ENCODE peak calls at places on chromosomes 12 and 14, in four cellular contexts. W is GM12865, K is tibial nerve, L is type B pancreatic cell. C is an unnamed sample.

GRCh38 chr12:130862161-130862560 is 9.7 kb upstream of the RAN start:
- DNase-seq in W (no peak), K (no peak), L (no peak), C (no peak)

GRCh38 chr14:51328089-51328941 is 88.3 kb downstream of the TMX1 start:
- DNase-seq in W (peak), K (no peak), L (no peak), C (no peak)

GRCh38 chr12:70247653-70248199 is 4.5 kb downstream of the CNOT2 start:
- DNase-seq in W (no peak), K (no peak), L (no peak), C (no peak)

GRCh38 chr12:71134405-71134804 is 23.4 kb downstream of the TSPAN8 start:
- DNase-seq in W (no peak), K (no peak), L (no peak), C (no peak)

GRCh38 chr14:99257122-99257672 is 14.8 kb downstream of the BCL11B start:
- DNase-seq in W (no peak), K (no peak), L (no peak), C (no peak)

GRCh38 chr12:68250454-68250853 is 3.0 kb downstream of the IL22 start:
- DNase-seq in W (no peak), K (no peak), L (no peak), C (no peak)

GRCh38 chr12:22684526-22685118 is 59.7 kb downstream of the ETNK1 start:
- DNase-seq in W (peak), K (no peak), L (no peak), C (no peak)

GRCh38 chr14:105422695-105423487 is 3.3 kb downstream of the MTA1 start:
- DNase-seq in W (no peak), K (no peak), L (no peak), C (no peak)

GRCh38 chr14:60102389-60102788 is 10.7 kb downstream of the PCNX4 start:
- DNase-seq in W (no peak), K (no peak), L (no peak), C (no peak)

GRCh38 chr12:123519151-123520001 is 14.1 kb downstream of the RILPL1 start:
- DNase-seq in W (no peak), K (no peak), L (no peak), C (no peak)

GRCh38 chr12:64806593-64806992 is 17.9 kb upstream of the TBC1D30 start:
- DNase-seq in W (no peak), K (no peak), L (no peak), C (no peak)

GRCh38 chr12:575129-575502 is 88.1 kb downstream of the NINJ2 start:
- DNase-seq in W (no peak), K (no peak), L (no peak), C (no peak)

GRCh38 chr14:91904483-91904882 is 37.1 kb upstream of the TC2N start:
- DNase-seq in W (no peak), K (no peak), L (no peak), C (no peak)

GRCh38 chr12:110073049-110073831 is 24.9 kb upstream of the C12orf76 start:
- DNase-seq in W (peak), K (peak), L (no peak), C (no peak)

GRCh38 chr12:51482808-51483532 is 58.3 kb downstream of the SLC4A8 start:
- DNase-seq in W (peak), K (no peak), L (no peak), C (no peak)

GRCh38 chr12:42204819-42205218 is 33.2 kb downstream of the YAF2 start:
- DNase-seq in W (no peak), K (no peak), L (no peak), C (no peak)

GRCh38 chr12:42763682-42764081 is 174.1 kb upstream of the PRICKLE1 start:
- DNase-seq in W (no peak), K (no peak), L (no peak), C (no peak)

GRCh38 chr14:105748204-105748578 is 221.8 kb downstream of the TMEM121 start:
- DNase-seq in W (no peak), K (no peak), L (no peak), C (peak)

GRCh38 chr12:122843472-122843871 is 8.2 kb downstream of the HIP1R start:
- DNase-seq in W (no peak), K (no peak), L (no peak), C (no peak)

GRCh38 chr14:103624860-103625259 is 4.2 kb upstream of the KLC1 start:
- DNase-seq in W (peak), K (peak), L (no peak), C (no peak)

GRCh38 chr12:214005-214736 is at the start of gene SLC6A12:
- DNase-seq in W (no peak), K (no peak), L (no peak), C (no peak)

GRCh38 chr12:25864287-25864686 is 94.2 kb upstream of the RASSF8 start:
- DNase-seq in W (no peak), K (no peak), L (no peak), C (no peak)

GRCh38 chr14:26598081-26598671 is 343 bp upstream of the NOVA1 start:
- DNase-seq in W (no peak), K (peak), L (peak), C (no peak)

GRCh38 chr12:113055594-113056380 is 743 bp upstream of the DTX1 start:
- DNase-seq in W (no peak), K (no peak), L (no peak), C (peak)

GRCh38 chr14:97603201-97603600 is 806.0 kb downstream of the VRK1 start:
- DNase-seq in W (peak), K (no peak), L (no peak), C (no peak)

GRCh38 chr14:97703006-97703760 is 906.0 kb downstream of the VRK1 start:
- DNase-seq in W (peak), K (no peak), L (no peak), C (no peak)

GRCh38 chr14:79028281-79028680 is 858.1 kb downstream of the NRXN3 start:
- DNase-seq in W (no peak), K (no peak), L (no peak), C (no peak)

GRCh38 chr12:115916910-115917668 is 360.4 kb downstream of the MED13L start:
- DNase-seq in W (peak), K (peak), L (peak), C (peak)

GRCh38 chr12:7123806-7124519 is 4.7 kb downstream of the RBP5 start:
- DNase-seq in W (no peak), K (no peak), L (no peak), C (no peak)

GRCh38 chr12:119843100-119843499 is 34.0 kb downstream of the CIT start:
- DNase-seq in W (no peak), K (no peak), L (no peak), C (no peak)

GRCh38 chr12:100675432-100675831 is 101.9 kb downstream of the GAS2L3 start:
- DNase-seq in W (no peak), K (peak), L (no peak), C (no peak)

GRCh38 chr14:102579696-102580551 is 12.5 kb upstream of the RCOR1 start:
- DNase-seq in W (no peak), K (no peak), L (no peak), C (no peak)

GRCh38 chr12:22264380-22264779 is 70.1 kb downstream of the ST8SIA1 start:
- DNase-seq in W (no peak), K (no peak), L (no peak), C (no peak)

GRCh38 chr12:2052861-2053674 is at the start of gene CACNA1C:
- DNase-seq in W (peak), K (no peak), L (peak), C (peak)

GRCh38 chr14:63388766-63389431 is 70.2 kb upstream of the GPHB5 start:
- DNase-seq in W (peak), K (peak), L (no peak), C (peak)

GRCh38 chr12:20369164-20370000 is 1.0 kb downstream of the PDE3A start:
- DNase-seq in W (no peak), K (peak), L (peak), C (peak)

DNA sequence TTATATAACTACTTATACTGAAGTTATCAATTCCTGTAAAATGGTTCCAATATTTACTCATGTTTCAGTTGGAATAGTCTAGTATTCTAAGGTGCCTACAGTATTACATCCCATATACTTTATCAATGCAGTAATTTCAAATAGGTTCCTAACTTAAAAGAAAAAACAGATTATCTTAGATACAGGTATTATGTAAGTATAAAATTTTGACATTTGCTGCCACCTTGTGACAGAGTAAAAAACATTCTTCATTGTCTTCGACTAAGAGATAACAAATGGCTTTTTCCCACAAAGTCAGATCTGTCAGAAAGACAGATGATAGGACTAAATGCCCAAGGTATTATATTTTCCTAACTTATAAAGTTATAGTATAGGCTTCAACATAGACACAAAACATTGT is 78.7 kb downstream of the TXNDC16 start:
- DNase-seq in W (peak), K (no peak), L (no peak), C (peak)
- TF ChIP-seq CTCF in W (no peak), K (peak), L (peak), C (peak)

DNA sequence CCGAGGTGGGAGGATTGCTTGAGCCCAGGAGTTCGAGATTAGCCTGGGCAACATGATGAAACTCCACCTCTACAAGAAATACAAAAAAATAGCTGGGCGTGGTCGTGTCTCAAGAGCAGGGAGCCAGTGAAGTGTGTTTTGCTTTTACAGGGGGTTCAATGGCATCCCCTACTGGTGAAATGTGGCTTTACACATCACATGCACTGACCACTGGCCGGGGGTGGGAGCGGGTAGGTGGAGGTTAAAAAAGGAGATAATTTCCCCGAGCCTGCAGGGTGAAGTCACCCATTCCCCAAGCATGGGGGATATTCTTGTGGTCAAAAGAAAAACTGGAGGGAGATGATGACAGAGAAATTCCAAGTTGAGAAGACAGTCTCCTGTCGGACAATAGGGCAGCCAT is 63.6 kb upstream of the PWP1 start:
- DNase-seq in W (peak), K (no peak), L (no peak), C (peak)
- TF ChIP-seq CTCF in W (peak), K (peak), L (peak), C (peak)

DNA sequence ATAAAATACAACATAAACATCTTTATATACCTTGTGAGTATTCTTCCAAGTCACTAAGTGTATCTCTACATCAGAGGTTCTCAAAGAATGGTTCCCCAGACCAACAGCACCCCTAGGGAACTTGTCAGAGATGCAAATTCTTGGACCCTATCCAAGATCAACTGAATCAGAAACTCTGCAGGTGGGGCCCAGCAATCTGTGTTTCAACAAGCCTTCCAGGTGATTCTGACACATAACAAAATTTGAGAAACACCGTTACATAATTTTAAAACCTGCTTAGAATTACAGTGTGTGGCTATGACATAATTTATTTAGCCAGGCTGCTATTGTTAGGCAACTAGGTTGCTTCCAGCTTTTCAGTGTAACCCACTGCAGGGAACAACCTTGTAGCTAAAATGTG is 49.8 kb downstream of the NTN4 start:
- DNase-seq in W (no peak), K (no peak), L (no peak), C (no peak)
- TF ChIP-seq CTCF in W (no peak), K (no peak), L (no peak), C (no peak)

GRCh38 chr14:56874375-56874774 is 64.1 kb upstream of the OTX2 start:
- DNase-seq in W (peak), K (no peak), L (no peak), C (peak)
- TF ChIP-seq CTCF in W (peak), K (no peak), L (peak), C (peak)

GRCh38 chr12:55705802-55706402 is 1.8 kb downstream of the ITGA7 start:
- DNase-seq in W (peak), K (no peak), L (no peak), C (peak)
- TF ChIP-seq CTCF in W (peak), K (peak), L (peak), C (peak)

C was measured in GM13977.